ENCODE peak calls at places on chromosomes 7 and 10, in five cellular contexts. B is left ventricle myocardium inferior, Q is fibroblast of lung, C is AG04450, V is astrocyte of the spinal cord. D is an unnamed sample.

GRCh38 chr10:122280156-122280555 is 9.1 kb downstream of the BTBD16 start:
- DNase-seq in B (no peak), Q (no peak), C (no peak), V (no peak), D (no peak)

GRCh38 chr10:7243873-7244272 is 167.0 kb downstream of the SFMBT2 start:
- DNase-seq in B (no peak), Q (no peak), C (no peak), V (no peak), D (no peak)

GRCh38 chr10:123835575-123835974 is 56.0 kb downstream of the CPXM2 start:
- DNase-seq in B (no peak), Q (no peak), C (no peak), V (no peak), D (no peak)

GRCh38 chr7:71785216-71785615 is 626.9 kb downstream of the CALN1 start:
- DNase-seq in B (no peak), Q (no peak), C (no peak), V (no peak), D (no peak)

GRCh38 chr7:116142850-116143249 is 67.5 kb upstream of the TES start:
- DNase-seq in B (no peak), Q (no peak), C (no peak), V (no peak), D (no peak)

GRCh38 chr7:92735707-92736106 is 100.7 kb downstream of the CDK6 start:
- DNase-seq in B (no peak), Q (peak), C (no peak), V (peak), D (peak)

GRCh38 chr7:108396094-108396493 is 60.1 kb downstream of the NRCAM start:
- DNase-seq in B (no peak), Q (peak), C (no peak), V (no peak), D (no peak)

GRCh38 chr10:92486637-92487036 is 87.3 kb downstream of the IDE start:
- DNase-seq in B (no peak), Q (peak), C (no peak), V (no peak), D (no peak)

GRCh38 chr7:142376356-142376997 is 118.6 kb upstream of the PRSS58 start:
- DNase-seq in B (no peak), Q (peak), C (no peak), V (no peak), D (no peak)

GRCh38 chr10:110641256-110641655 is 2.9 kb upstream of the RBM20 start:
- DNase-seq in B (peak), Q (peak), C (no peak), V (peak), D (no peak)

GRCh38 chr7:117164578-117164977 is 158.3 kb downstream of the WNT2 start:
- DNase-seq in B (no peak), Q (peak), C (no peak), V (peak), D (no peak)

GRCh38 chr7:67608806-67609205 is 612.2 kb downstream of the TYW1 start:
- DNase-seq in B (no peak), Q (no peak), C (no peak), V (no peak), D (no peak)
- TF ChIP-seq CTCF in B (no peak), Q (no peak), C (no peak), V (no peak), D (no peak)

DNA sequence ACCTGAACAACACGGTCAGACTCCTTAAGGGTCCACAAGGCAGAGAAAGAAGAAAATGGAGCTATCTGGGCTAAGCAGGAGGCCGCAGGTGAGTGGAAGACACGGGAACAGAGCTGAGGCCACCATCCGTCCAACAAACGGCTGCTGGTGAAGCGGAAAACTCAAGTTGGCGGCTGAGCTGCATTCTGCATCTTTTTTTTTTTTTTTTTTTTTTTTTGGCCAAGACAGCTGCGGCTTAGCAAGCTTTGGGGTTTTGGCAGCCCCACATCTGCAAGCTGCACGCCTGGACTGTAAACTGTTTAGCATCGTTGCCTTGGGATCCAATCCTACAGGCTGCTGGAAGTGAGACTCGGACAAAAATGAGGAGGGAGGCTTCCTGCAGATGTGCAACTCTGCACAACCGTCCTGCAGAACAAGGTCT is 37.4 kb downstream of the RGS10 start:
- DNase-seq in B (no peak), Q (no peak), C (no peak), V (no peak), D (no peak)
- H3K4me3 ChIP-seq in B (no peak), Q (no peak), C (no peak), V (no peak), D (no peak)

DNA sequence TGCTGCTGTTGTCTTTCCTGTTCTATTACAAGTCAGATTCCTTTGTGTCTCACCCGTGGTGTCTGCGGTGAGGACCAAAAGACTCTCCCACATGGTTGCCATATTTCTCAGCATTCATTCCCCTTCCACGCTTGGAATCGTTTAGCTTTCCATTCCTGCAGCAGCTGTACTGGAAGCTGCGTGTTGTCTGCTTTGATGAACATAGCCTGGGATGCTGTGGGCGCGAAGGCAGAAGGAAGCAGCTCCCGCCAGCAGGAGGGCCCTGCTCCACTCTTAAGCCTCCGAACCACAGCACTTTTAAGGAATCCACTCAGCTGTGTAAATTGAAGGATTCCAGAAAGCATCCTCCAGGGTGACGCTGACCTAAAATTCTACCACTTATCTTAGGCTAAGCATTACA is 303.6 kb upstream of the PITRM1 start:
- DNase-seq in B (no peak), Q (peak), C (no peak), V (peak), D (no peak)
- TF ChIP-seq CTCF in B (no peak), Q (no peak), C (no peak), V (peak), D (no peak)

DNA sequence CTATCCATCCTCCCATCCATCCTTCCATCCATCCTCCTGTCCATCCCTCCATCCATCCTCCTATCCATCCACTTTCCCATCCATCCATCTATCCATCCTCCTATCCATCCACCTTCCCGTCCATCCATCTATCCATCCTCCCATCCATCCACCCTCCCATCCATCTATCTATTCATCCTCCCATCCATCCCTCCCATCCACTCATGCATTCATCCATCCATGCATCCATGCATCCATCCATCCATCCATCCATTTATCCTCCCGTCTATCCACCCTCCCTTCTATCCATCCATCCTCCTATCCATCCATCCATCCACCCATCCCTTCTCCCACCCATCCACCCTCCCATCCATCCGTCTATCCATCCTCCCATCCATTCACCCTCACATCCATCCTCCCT is 25.2 kb upstream of the PSMG3 start:
- DNase-seq in B (no peak), Q (no peak), C (no peak), V (no peak), D (no peak)
- H3K4me3 ChIP-seq in B (no peak), Q (no peak), C (no peak), V (no peak), D (no peak)

DNA sequence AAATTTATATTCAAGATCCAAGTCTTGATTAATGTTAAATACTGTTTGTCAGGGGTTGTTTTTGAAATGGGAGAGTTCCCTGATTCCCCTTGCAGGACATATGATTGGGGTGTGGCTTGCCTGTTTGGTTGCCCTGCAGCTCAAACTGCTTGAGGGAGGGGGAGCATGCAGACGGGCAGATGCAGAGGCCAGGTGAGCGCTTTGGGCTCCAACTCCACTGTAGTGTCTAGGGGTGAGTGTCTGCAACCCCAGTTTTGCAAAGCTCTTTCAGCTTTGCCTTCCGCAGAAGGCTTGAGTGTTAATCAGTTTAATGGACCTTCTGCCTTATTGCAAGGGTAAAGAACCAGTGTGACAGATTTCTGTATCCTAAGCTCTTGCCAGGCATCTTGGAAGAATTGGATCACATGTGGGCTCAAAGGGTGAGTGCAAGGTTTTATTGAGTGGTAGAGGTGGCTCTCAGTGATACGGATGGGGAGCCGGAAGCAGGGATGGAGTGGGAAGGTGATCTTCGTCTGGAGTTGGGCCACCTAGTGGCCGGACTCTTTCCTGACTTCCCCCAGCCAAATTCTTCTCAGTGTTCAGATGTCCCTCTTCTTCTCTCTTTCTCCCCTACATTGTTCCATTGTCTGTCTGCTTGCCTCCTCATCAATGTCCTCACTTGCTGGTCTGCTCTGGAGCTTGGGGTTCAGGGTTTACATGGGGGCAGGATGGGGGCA is 479.7 kb downstream of the ATRNL1 start:
- DNase-seq in B (no peak), Q (no peak), C (no peak), V (no peak), D (no peak)
- TF ChIP-seq CTCF in B (no peak), Q (peak), C (peak), V (peak), D (peak)

DNA sequence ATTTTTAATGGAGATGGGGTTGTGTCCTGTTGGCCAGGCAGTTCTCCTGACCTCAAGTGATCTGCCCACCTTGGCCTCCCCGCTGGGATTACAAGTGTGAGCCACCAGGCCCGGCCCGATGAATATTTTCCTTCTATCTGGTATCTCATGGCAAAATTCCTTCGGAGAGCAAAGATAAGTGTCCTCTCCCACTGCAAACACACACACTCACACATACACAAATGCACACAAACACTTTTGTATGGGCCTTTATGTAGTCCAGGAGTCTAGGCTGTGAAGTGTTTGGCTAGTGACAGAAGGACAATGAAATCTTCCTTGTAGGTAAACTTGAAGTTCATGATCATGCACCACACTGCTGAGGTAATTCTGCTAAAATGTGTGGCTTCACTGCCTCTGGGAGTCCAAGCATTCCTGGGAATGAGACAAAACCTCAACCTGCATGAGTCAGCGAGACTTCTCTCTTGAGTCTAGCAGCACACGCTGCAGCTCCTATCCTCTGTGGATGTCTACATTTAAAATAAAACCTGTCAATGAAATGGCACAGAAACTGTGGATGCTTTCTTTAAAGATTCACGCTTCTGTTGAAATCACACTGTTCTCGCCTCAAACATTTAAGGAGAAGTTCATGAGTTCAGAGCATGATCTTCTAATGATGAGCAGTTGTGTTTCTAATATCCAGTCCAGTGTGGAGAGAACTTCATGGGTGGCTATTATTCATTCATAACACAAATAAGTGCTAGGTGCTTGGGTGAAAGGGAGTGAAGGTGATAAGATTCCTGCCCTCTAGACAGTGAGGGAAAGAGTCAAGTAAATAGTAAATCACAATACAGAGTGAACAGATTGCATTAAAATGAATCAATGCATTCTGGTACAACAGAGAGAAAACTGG is 96.5 kb downstream of the NRP1 start:
- DNase-seq in B (no peak), Q (peak), C (peak), V (peak), D (peak)
- H3K4me3 ChIP-seq in B (no peak), Q (no peak), C (no peak), V (no peak), D (no peak)

GRCh38 chr10:29583674-29584073 is 51.1 kb downstream of the SVIL start:
- DNase-seq in B (no peak), Q (peak), C (no peak), V (no peak), D (no peak)
- TF ChIP-seq CTCF in B (no peak), Q (no peak), C (no peak), V (no peak), D (no peak)

DNA sequence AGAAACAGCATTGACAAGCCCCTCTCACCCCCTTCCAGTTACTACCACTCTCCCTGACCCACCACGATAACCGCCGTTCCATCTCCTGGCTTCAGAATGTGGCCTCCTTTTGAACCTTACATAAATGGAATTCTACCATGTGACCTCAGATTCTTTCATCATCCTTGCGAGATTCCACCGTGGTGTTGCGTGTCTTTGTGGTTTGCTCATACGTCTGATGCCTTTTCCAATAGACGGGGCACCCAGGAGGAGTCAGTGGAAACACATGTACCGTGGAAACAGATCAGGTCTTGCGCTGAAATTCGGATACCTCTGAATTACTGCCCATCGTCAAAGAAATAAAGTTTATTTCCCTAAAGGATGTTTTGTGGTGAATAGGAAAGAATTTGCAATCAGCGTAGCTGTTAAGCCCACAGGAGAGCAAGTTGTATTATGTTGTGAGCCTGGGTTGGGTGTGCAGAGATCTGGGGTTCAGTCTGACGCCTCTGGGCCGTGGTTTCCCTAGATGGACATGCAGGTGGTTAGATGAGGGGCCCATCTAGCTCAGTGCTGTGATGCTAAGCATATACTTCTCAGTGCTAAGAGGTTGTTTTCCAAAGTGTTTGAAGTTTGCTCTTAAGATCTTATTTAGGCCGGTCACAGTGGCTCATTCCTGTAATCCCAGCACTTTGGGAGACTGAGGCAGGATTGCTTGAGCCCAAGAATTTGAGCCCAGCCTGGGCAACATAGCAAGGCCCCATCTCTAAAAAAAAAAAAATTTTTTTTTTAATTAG is 29.1 kb downstream of the GTF2IRD1 start:
- DNase-seq in B (no peak), Q (peak), C (peak), V (peak), D (peak)
- H3K4me3 ChIP-seq in B (no peak), Q (no peak), C (no peak), V (no peak), D (no peak)

GRCh38 chr7:153385502-153385901 is 626.0 kb downstream of the ACTR3B start:
- DNase-seq in B (no peak), Q (no peak), C (no peak), V (no peak), D (no peak)

GRCh38 chr7:153380636-153381035 is 621.1 kb downstream of the ACTR3B start:
- DNase-seq in B (no peak), Q (no peak), C (no peak), V (no peak), D (no peak)

GRCh38 chr7:153382591-153383225 is 623.2 kb downstream of the ACTR3B start:
- DNase-seq in B (no peak), Q (no peak), C (no peak), V (no peak), D (no peak)

GRCh38 chr7:153386581-153386980 is 627.0 kb downstream of the ACTR3B start:
- DNase-seq in B (no peak), Q (no peak), C (no peak), V (no peak), D (no peak)

GRCh38 chr7:153381275-153382119 is 621.9 kb downstream of the ACTR3B start:
- DNase-seq in B (no peak), Q (no peak), C (no peak), V (no peak), D (no peak)
- TF ChIP-seq CTCF in B (peak), Q (no peak), C (peak), V (peak), D (peak)